ENCODE peak calls at places on chromosomes 13 and 19, in eight cellular contexts. L is mucosa of gallbladder, W is T1000, P is heart right ventricle, R is HuH-7, K is GM12864, F is Daoy, Q is cardiac septum. I is an unnamed sample.

GRCh38 chr19:41792513-41793413 is 3.6 kb upstream of the CEACAM3 start:
- DNase-seq in L (peak), W (no peak), P (peak), R (peak), K (no peak), F (peak), Q (no peak), I (no peak)

GRCh38 chr19:6271721-6272410 is 7.9 kb downstream of the MLLT1 start:
- DNase-seq in L (peak), W (no peak), P (peak), R (no peak), K (no peak), F (no peak), Q (peak), I (no peak)

GRCh38 chr13:74162782-74163181 is 28.6 kb upstream of the KLF12 start:
- DNase-seq in L (no peak), W (no peak), P (no peak), R (no peak), K (no peak), F (no peak), Q (no peak), I (no peak)

GRCh38 chr13:62250501-62251175 is 835.0 kb upstream of the PCDH20 start:
- DNase-seq in L (no peak), W (no peak), P (no peak), R (no peak), K (no peak), F (no peak), Q (no peak), I (no peak)

GRCh38 chr13:52446265-52446664 is 4.2 kb downstream of the VPS36 start:
- DNase-seq in L (no peak), W (no peak), P (no peak), R (no peak), K (no peak), F (no peak), Q (no peak), I (no peak)

GRCh38 chr13:60511637-60512036 is 114.6 kb downstream of the TDRD3 start:
- DNase-seq in L (no peak), W (no peak), P (no peak), R (no peak), K (no peak), F (no peak), Q (no peak), I (no peak)

GRCh38 chr19:35533822-35534521 is 716 bp downstream of the GAPDHS start:
- DNase-seq in L (peak), W (no peak), P (no peak), R (no peak), K (no peak), F (peak), Q (no peak), I (no peak)

GRCh38 chr19:4580961-4581380 is 21.5 kb upstream of the SEMA6B start:
- DNase-seq in L (no peak), W (no peak), P (no peak), R (no peak), K (no peak), F (no peak), Q (no peak), I (no peak)

GRCh38 chr13:93726173-93727019 is 499.8 kb downstream of the GPC6 start:
- DNase-seq in L (no peak), W (no peak), P (no peak), R (no peak), K (no peak), F (no peak), Q (no peak), I (no peak)

GRCh38 chr19:46637224-46637623 is 1.2 kb upstream of the GNG8 start:
- DNase-seq in L (no peak), W (no peak), P (no peak), R (no peak), K (no peak), F (no peak), Q (no peak), I (no peak)

GRCh38 chr13:27168870-27169525 is 2.6 kb downstream of the USP12 start:
- DNase-seq in L (no peak), W (no peak), P (no peak), R (no peak), K (no peak), F (no peak), Q (no peak), I (no peak)

GRCh38 chr19:37855098-37855497 is 51.3 kb downstream of the WDR87 start:
- DNase-seq in L (peak), W (peak), P (peak), R (no peak), K (no peak), F (no peak), Q (no peak), I (no peak)

GRCh38 chr19:47421844-47422395 is 2.6 kb upstream of the MEIS3 start:
- DNase-seq in L (no peak), W (no peak), P (no peak), R (no peak), K (no peak), F (peak), Q (no peak), I (no peak)

GRCh38 chr19:33774751-33775150 is 21.9 kb upstream of the KCTD15 start:
- DNase-seq in L (no peak), W (no peak), P (no peak), R (no peak), K (no peak), F (no peak), Q (no peak), I (no peak)

GRCh38 chr19:50361290-50362029 is 4.0 kb downstream of the NAPSA start:
- DNase-seq in L (no peak), W (no peak), P (no peak), R (no peak), K (no peak), F (peak), Q (no peak), I (no peak)

GRCh38 chr13:110832205-110832479 is 82.7 kb downstream of the ANKRD10 start:
- DNase-seq in L (no peak), W (no peak), P (no peak), R (no peak), K (no peak), F (no peak), Q (no peak), I (no peak)

GRCh38 chr19:47109541-47110375 is 3.8 kb downstream of the ZC3H4 start:
- DNase-seq in L (no peak), W (no peak), P (no peak), R (no peak), K (no peak), F (no peak), Q (no peak), I (peak)

GRCh38 chr19:14479985-14480694 is 5.0 kb upstream of the PTGER1 start:
- DNase-seq in L (no peak), W (peak), P (no peak), R (peak), K (no peak), F (peak), Q (peak), I (peak)

GRCh38 chr13:95704510-95704909 is 27.6 kb downstream of the DNAJC3 start:
- DNase-seq in L (no peak), W (no peak), P (no peak), R (peak), K (no peak), F (peak), Q (no peak), I (no peak)

GRCh38 chr13:112732679-112733078 is 42.8 kb downstream of the ATP11A start:
- DNase-seq in L (no peak), W (no peak), P (no peak), R (no peak), K (no peak), F (no peak), Q (no peak), I (no peak)

GRCh38 chr13:94825507-94825906 is 113.2 kb upstream of the SOX21 start:
- DNase-seq in L (peak), W (no peak), P (peak), R (no peak), K (no peak), F (no peak), Q (no peak), I (no peak)

GRCh38 chr13:44088911-44089851 is 209.5 kb downstream of the LACC1 start:
- DNase-seq in L (no peak), W (no peak), P (no peak), R (no peak), K (no peak), F (no peak), Q (no peak), I (no peak)

GRCh38 chr19:15467734-15468214 is 3.4 kb upstream of the RASAL3 start:
- DNase-seq in L (no peak), W (no peak), P (no peak), R (no peak), K (no peak), F (no peak), Q (peak), I (peak)

GRCh38 chr13:105213512-105213911 is 1322.0 kb downstream of the EFNB2 start:
- DNase-seq in L (no peak), W (no peak), P (no peak), R (no peak), K (no peak), F (no peak), Q (no peak), I (no peak)

GRCh38 chr19:41627966-41628675 is 1.2 kb upstream of the CEACAM4 start:
- DNase-seq in L (no peak), W (no peak), P (no peak), R (no peak), K (no peak), F (no peak), Q (no peak), I (no peak)

I was measured in natural killer cell treated with Interleukin-12 subunit alpha and Interleukin-12 subunit beta and Interleukin-15 and Interleukin-18, amount 100 ng/mL, for 72 hours.